ENCODE peak calls at places on chromosomes 11 and 22, in four cellular contexts. One of them, this sample, is unnamed.

GRCh38 chr22:17576475-17576874 is 13.2 kb downstream of the SLC25A18 start:
- DNase-seq in PC-9: peak; percentile 94
- DNase-seq in IMR-90: peak; percentile 65
- DNase-seq in ovary: no peak
- DNase-seq in this sample: no peak

GRCh38 chr11:2672553-2673249 is 27.1 kb downstream of the KCNQ1OT1 start:
- DNase-seq in PC-9: no peak
- DNase-seq in IMR-90: no peak
- DNase-seq in ovary: no peak
- DNase-seq in this sample: no peak

GRCh38 chr22:23749747-23750373 is 1.1 kb downstream of the ZNF70 start:
- DNase-seq in PC-9: no peak
- DNase-seq in IMR-90: no peak
- DNase-seq in ovary: no peak
- DNase-seq in this sample: peak; percentile 67

GRCh38 chr22:46149493-46149997 is 781 bp upstream of the PPARA start:
- DNase-seq in PC-9: no peak
- DNase-seq in IMR-90: no peak
- DNase-seq in ovary: peak; percentile 81
- DNase-seq in this sample: peak; percentile 8

GRCh38 chr11:65419460-65419772 is 3.2 kb upstream of the NEAT1 start:
- DNase-seq in PC-9: no peak
- DNase-seq in IMR-90: no peak
- DNase-seq in ovary: peak; percentile 61
- DNase-seq in this sample: no peak

GRCh38 chr22:37431811-37432707 is 4.8 kb upstream of the ELFN2 start:
- DNase-seq in PC-9: peak; percentile 100
- DNase-seq in IMR-90: peak; percentile 99
- DNase-seq in ovary: no peak
- DNase-seq in this sample: peak; percentile 86

GRCh38 chr11:64400667-64401066 is 41.7 kb downstream of the RPS6KA4 start:
- DNase-seq in PC-9: no peak
- DNase-seq in IMR-90: no peak
- DNase-seq in ovary: no peak
- DNase-seq in this sample: no peak

GRCh38 chr11:20022363-20023081 is 137.8 kb downstream of the DBX1 start:
- DNase-seq in PC-9: no peak
- DNase-seq in IMR-90: peak; percentile 63
- DNase-seq in ovary: peak; percentile 35
- DNase-seq in this sample: peak; percentile 90

GRCh38 chr22:46300491-46300890 is 3.8 kb downstream of the GTSE1 start:
- DNase-seq in PC-9: no peak
- DNase-seq in IMR-90: no peak
- DNase-seq in ovary: no peak
- DNase-seq in this sample: no peak

GRCh38 chr11:12377106-12377823 is at the start of gene PARVA:
- DNase-seq in PC-9: peak; percentile 43
- DNase-seq in IMR-90: peak; percentile 81
- DNase-seq in ovary: no peak
- DNase-seq in this sample: peak; percentile 78

GRCh38 chr11:65854161-65854592 is 3.8 kb downstream of the CFL1 start:
- DNase-seq in PC-9: no peak
- DNase-seq in IMR-90: no peak
- DNase-seq in ovary: no peak
- DNase-seq in this sample: no peak

GRCh38 chr22:44758970-44759365 is 6.6 kb downstream of the ARHGAP8 start:
- DNase-seq in PC-9: no peak
- DNase-seq in IMR-90: no peak
- DNase-seq in ovary: no peak
- DNase-seq in this sample: no peak

GRCh38 chr22:44759430-44760310 is 7.3 kb downstream of the ARHGAP8 start:
- DNase-seq in PC-9: no peak
- DNase-seq in IMR-90: no peak
- DNase-seq in ovary: no peak
- DNase-seq in this sample: no peak

GRCh38 chr22:44758354-44758969 is 6.1 kb downstream of the ARHGAP8 start:
- DNase-seq in PC-9: peak; percentile 49
- DNase-seq in IMR-90: peak; percentile 74
- DNase-seq in ovary: no peak
- DNase-seq in this sample: no peak

GRCh38 chr22:44764373-44764772 is 12.0 kb downstream of the ARHGAP8 start:
- DNase-seq in PC-9: no peak
- DNase-seq in IMR-90: no peak
- DNase-seq in ovary: no peak
- DNase-seq in this sample: no peak

DNA sequence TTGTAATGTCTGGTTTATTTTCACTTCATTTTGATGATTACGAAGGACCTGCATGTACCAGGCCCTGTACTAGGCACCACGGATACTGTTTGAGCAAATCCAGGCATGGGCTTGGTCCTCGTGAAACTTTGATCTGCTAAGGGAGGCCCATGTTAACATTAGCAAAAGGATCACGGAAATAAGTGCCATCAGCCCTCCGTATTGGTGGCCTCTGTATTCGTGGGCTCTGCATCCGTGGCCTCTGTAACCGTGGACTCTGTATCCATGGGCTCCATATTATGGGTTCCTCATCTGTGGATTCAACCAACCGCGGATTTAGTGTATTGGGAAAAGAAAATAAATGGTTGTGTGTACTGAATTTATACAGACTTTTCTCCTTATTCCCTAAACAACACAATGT is 8.7 kb downstream of the ARHGAP8 start:
- DNase-seq in PC-9: no peak
- DNase-seq in IMR-90: no peak
- DNase-seq in ovary: no peak
- DNase-seq in this sample: no peak
- H3K27ac ChIP-seq in PC-9: no peak overlapping the region
- H3K27ac ChIP-seq in IMR-90: no peak overlapping the region
- H3K27ac ChIP-seq in ovary: no peak overlapping the region
- H3K27ac ChIP-seq in this sample: no peak overlapping the region

DNA sequence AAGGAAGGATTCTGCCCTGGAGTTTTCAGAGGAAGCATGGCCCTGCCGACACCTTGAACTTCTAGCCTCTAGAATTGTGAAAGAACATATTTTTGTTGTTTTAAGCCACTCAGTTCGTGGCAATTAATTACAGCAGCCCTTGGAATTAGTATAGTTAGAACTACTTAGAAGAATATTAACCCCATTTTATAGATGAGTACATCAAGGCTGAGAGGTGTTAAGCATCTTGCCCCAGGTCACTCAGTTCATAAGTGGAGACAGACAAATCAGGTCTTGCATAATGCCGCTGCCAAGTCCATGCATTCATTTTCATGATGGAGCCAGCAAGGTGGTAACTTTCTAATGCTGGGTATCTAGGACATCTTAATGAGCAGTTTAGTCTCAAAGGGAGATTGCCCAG is 26.6 kb downstream of the LDLRAD3 start:
- DNase-seq in PC-9: no peak
- DNase-seq in IMR-90: no peak
- DNase-seq in ovary: no peak
- DNase-seq in this sample: no peak
- TF ChIP-seq CTCF in PC-9: no peak
- TF ChIP-seq CTCF in IMR-90: no peak
- TF ChIP-seq CTCF in ovary: no peak
- TF ChIP-seq CTCF in this sample: no peak

DNA sequence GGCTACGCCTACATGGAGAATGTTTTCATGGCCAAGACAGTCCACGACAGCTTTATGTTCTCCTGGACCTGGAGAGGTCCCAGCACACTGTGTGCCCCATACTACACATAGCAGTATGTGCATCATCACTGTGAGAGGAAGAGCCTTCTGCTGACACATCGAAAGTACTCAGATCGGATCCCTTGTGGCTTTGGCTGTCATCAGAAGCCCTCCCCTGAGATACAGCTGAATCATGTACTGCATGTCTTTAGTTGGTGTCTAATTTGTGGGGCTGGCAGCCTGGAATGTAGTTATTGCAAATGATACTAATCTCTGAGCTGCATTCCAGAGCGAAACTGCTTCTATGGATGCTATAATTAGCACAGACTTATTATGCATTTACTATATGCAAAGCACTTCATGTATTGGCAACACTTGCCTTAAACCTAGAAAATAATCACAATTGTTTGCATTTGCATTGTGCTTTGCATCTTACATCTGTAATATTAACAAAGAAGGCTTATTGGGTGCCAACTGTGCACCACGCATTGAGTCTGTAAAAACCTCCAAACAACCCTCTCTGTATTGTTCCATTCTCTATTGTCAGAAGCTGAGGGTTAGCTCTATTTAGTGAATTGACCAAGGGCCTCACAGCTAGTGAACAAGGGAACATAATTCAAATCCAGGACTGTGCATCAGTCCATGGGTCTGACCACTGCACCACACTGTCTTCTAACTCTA is 89.2 kb upstream of the CRTAM start:
- DNase-seq in PC-9: peak; percentile 48
- DNase-seq in IMR-90: peak; percentile 95
- DNase-seq in ovary: no peak
- DNase-seq in this sample: peak; percentile 36
- H3K27ac ChIP-seq in PC-9: no peak overlapping the region
- H3K27ac ChIP-seq in IMR-90: no peak overlapping the region
- H3K27ac ChIP-seq in ovary: no peak overlapping the region
- H3K27ac ChIP-seq in this sample: no peak overlapping the region

GRCh38 chr11:78265326-78265725 is 76.6 kb downstream of the USP35 start:
- DNase-seq in PC-9: no peak
- DNase-seq in IMR-90: peak; percentile 4
- DNase-seq in ovary: no peak
- DNase-seq in this sample: no peak

GRCh38 chr11:78261869-78262637 is 73.3 kb downstream of the USP35 start:
- DNase-seq in PC-9: no peak
- DNase-seq in IMR-90: no peak
- DNase-seq in ovary: no peak
- DNase-seq in this sample: no peak

GRCh38 chr11:78262710-78263109 is 74.0 kb downstream of the USP35 start:
- DNase-seq in PC-9: no peak
- DNase-seq in IMR-90: peak; percentile 29
- DNase-seq in ovary: no peak
- DNase-seq in this sample: no peak

GRCh38 chr11:78268516-78269410 is 80.0 kb downstream of the USP35 start:
- DNase-seq in PC-9: no peak
- DNase-seq in IMR-90: peak; percentile 26
- DNase-seq in ovary: peak; percentile 61
- DNase-seq in this sample: peak; percentile 30

DNA sequence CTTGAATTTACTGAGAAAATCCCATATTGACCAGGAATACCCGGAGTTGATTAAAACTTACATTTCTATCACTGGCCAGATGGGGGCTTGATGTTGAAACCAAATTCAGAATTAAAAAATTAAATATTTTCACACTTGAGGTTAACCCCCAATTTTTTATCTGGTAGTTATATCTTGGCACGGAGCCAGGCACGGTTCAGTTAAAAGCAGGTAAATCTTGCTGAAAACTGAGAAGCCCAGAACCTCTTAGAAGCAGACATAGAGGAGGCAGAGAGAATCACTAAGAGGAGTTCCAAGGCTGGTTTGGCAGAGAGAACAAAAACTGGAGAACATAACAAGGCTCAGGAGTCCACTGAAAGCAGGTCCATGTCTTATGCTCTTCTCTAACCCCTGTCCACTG is 77.7 kb downstream of the USP35 start:
- DNase-seq in PC-9: no peak
- DNase-seq in IMR-90: no peak
- DNase-seq in ovary: no peak
- DNase-seq in this sample: no peak
- TF ChIP-seq CTCF in PC-9: no peak
- TF ChIP-seq CTCF in IMR-90: no peak
- TF ChIP-seq CTCF in ovary: no peak
- TF ChIP-seq CTCF in this sample: no peak

GRCh38 chr11:59787816-59788215 is 22.8 kb downstream of the MRPL16 start:
- DNase-seq in PC-9: no peak
- DNase-seq in IMR-90: peak; percentile 73
- DNase-seq in ovary: no peak
- DNase-seq in this sample: peak; percentile 84

GRCh38 chr11:59783632-59784090 is 26.9 kb downstream of the MRPL16 start:
- DNase-seq in PC-9: no peak
- DNase-seq in IMR-90: no peak
- DNase-seq in ovary: no peak
- DNase-seq in this sample: no peak

GRCh38 chr11:59791639-59792038 is 18.9 kb downstream of the MRPL16 start:
- DNase-seq in PC-9: no peak
- DNase-seq in IMR-90: no peak
- DNase-seq in ovary: no peak
- DNase-seq in this sample: no peak

GRCh38 chr11:59785818-59786217 is 24.8 kb downstream of the MRPL16 start:
- DNase-seq in PC-9: no peak
- DNase-seq in IMR-90: no peak
- DNase-seq in ovary: no peak
- DNase-seq in this sample: no peak

GRCh38 chr11:59787255-59787588 is 23.4 kb downstream of the MRPL16 start:
- DNase-seq in PC-9: no peak
- DNase-seq in IMR-90: no peak
- DNase-seq in ovary: no peak
- DNase-seq in this sample: no peak
- H3K27ac ChIP-seq in PC-9: peak overlapping the region; percentile 79
- H3K27ac ChIP-seq in IMR-90: peak overlapping the region; percentile 62
- H3K27ac ChIP-seq in ovary: no peak overlapping the region
- H3K27ac ChIP-seq in this sample: peak overlapping the region; percentile 86

GRCh38 chr11:76838422-76839068 is 22.2 kb upstream of the ACER3 start:
- DNase-seq in PC-9: no peak
- DNase-seq in IMR-90: no peak
- DNase-seq in ovary: no peak
- DNase-seq in this sample: peak; percentile 69
- TF ChIP-seq CTCF in PC-9: no peak
- TF ChIP-seq CTCF in IMR-90: peak; percentile 44
- TF ChIP-seq CTCF in ovary: no peak
- TF ChIP-seq CTCF in this sample: peak; percentile 58

GRCh38 chr22:25186140-25186539 is 13.5 kb upstream of the CRYBB3 start:
- DNase-seq in PC-9: no peak
- DNase-seq in IMR-90: no peak
- DNase-seq in ovary: no peak
- DNase-seq in this sample: no peak
- H3K27ac ChIP-seq in PC-9: no peak overlapping the region
- H3K27ac ChIP-seq in IMR-90: no peak overlapping the region
- H3K27ac ChIP-seq in ovary: no peak overlapping the region
- H3K27ac ChIP-seq in this sample: no peak overlapping the region

GRCh38 chr22:29883045-29883830 is at the start of gene MTMR3:
- DNase-seq in PC-9: peak; percentile 70
- DNase-seq in IMR-90: peak; percentile 84
- DNase-seq in ovary: peak; percentile 98
- DNase-seq in this sample: peak; percentile 91
- TF ChIP-seq CTCF in PC-9: peak; percentile 58
- TF ChIP-seq CTCF in IMR-90: peak; percentile 42
- TF ChIP-seq CTCF in ovary: peak; percentile 54
- TF ChIP-seq CTCF in this sample: peak; percentile 61

This sample was measured in endothelial cell of umbilical vein.